ENCODE peak calls at places on chromosomes 13 and 19, in nine cellular contexts. One of them, this sample, is unnamed. For H3K36me3, the result is how much of the 10 kb centered on the place peaks cover.

GRCh38 chr13:84211048-84211447 is 328.8 kb upstream of the SLITRK1 start:
- DNase-seq in breast epithelium: no peak
- DNase-seq in CD8-positive, alpha-beta memory T cell: no peak
- DNase-seq in left ventricle myocardium inferior: no peak
- DNase-seq in SJSA1: no peak
- DNase-seq in cardiac muscle cell: no peak
- DNase-seq in transverse colon: no peak
- DNase-seq in adrenal gland: no peak
- DNase-seq in thyroid gland: no peak
- DNase-seq in this sample: no peak

GRCh38 chr19:16604615-16605014 is 23.4 kb downstream of the MED26 start:
- DNase-seq in SJSA1: no peak
- DNase-seq in CD8-positive, alpha-beta memory T cell: no peak
- DNase-seq in thyroid gland: no peak
- DNase-seq in adrenal gland: no peak
- DNase-seq in breast epithelium: no peak
- DNase-seq in cardiac muscle cell: no peak
- DNase-seq in left ventricle myocardium inferior: no peak
- DNase-seq in transverse colon: no peak
- DNase-seq in this sample: no peak

GRCh38 chr19:46748325-46749109 is 2.3 kb upstream of the STRN4 start:
- DNase-seq in transverse colon: peak
- DNase-seq in thyroid gland: peak
- DNase-seq in CD8-positive, alpha-beta memory T cell: peak
- DNase-seq in SJSA1: peak
- DNase-seq in cardiac muscle cell: peak
- DNase-seq in adrenal gland: peak
- DNase-seq in left ventricle myocardium inferior: peak
- DNase-seq in breast epithelium: no peak
- DNase-seq in this sample: no peak

GRCh38 chr13:103187621-103188020 is 121.4 kb upstream of the SLC10A2 start:
- DNase-seq in adrenal gland: no peak
- DNase-seq in SJSA1: no peak
- DNase-seq in left ventricle myocardium inferior: no peak
- DNase-seq in thyroid gland: peak
- DNase-seq in CD8-positive, alpha-beta memory T cell: no peak
- DNase-seq in cardiac muscle cell: peak
- DNase-seq in transverse colon: no peak
- DNase-seq in breast epithelium: no peak
- DNase-seq in this sample: no peak

GRCh38 chr13:26664942-26665341 is 95.6 kb downstream of the GPR12 start:
- DNase-seq in breast epithelium: no peak
- DNase-seq in transverse colon: no peak
- DNase-seq in cardiac muscle cell: no peak
- DNase-seq in thyroid gland: no peak
- DNase-seq in left ventricle myocardium inferior: no peak
- DNase-seq in SJSA1: no peak
- DNase-seq in adrenal gland: no peak
- DNase-seq in CD8-positive, alpha-beta memory T cell: no peak
- DNase-seq in this sample: no peak

GRCh38 chr13:51912091-51912490 is 50.3 kb downstream of the CCDC70 start:
- DNase-seq in transverse colon: no peak
- DNase-seq in thyroid gland: peak
- DNase-seq in left ventricle myocardium inferior: no peak
- DNase-seq in cardiac muscle cell: no peak
- DNase-seq in CD8-positive, alpha-beta memory T cell: no peak
- DNase-seq in breast epithelium: no peak
- DNase-seq in adrenal gland: no peak
- DNase-seq in SJSA1: no peak
- DNase-seq in this sample: no peak

GRCh38 chr19:45305007-45305406 is 17.7 kb downstream of the CKM start:
- DNase-seq in CD8-positive, alpha-beta memory T cell: no peak
- DNase-seq in transverse colon: no peak
- DNase-seq in adrenal gland: no peak
- DNase-seq in left ventricle myocardium inferior: no peak
- DNase-seq in SJSA1: no peak
- DNase-seq in breast epithelium: no peak
- DNase-seq in thyroid gland: no peak
- DNase-seq in cardiac muscle cell: no peak
- DNase-seq in this sample: no peak

GRCh38 chr19:4046946-4047683 is 19.6 kb downstream of the ZBTB7A start:
- DNase-seq in transverse colon: no peak
- DNase-seq in adrenal gland: no peak
- DNase-seq in SJSA1: no peak
- DNase-seq in cardiac muscle cell: no peak
- DNase-seq in thyroid gland: no peak
- DNase-seq in breast epithelium: no peak
- DNase-seq in CD8-positive, alpha-beta memory T cell: no peak
- DNase-seq in left ventricle myocardium inferior: no peak
- DNase-seq in this sample: no peak

GRCh38 chr13:79631260-79631659 is 150.3 kb downstream of the NDFIP2 start:
- DNase-seq in breast epithelium: no peak
- DNase-seq in thyroid gland: peak
- DNase-seq in CD8-positive, alpha-beta memory T cell: no peak
- DNase-seq in SJSA1: peak
- DNase-seq in adrenal gland: peak
- DNase-seq in transverse colon: no peak
- DNase-seq in left ventricle myocardium inferior: no peak
- DNase-seq in cardiac muscle cell: no peak
- DNase-seq in this sample: peak

GRCh38 chr13:28590450-28590849 is 68.5 kb upstream of the POMP start:
- DNase-seq in adrenal gland: no peak
- DNase-seq in breast epithelium: no peak
- DNase-seq in left ventricle myocardium inferior: no peak
- DNase-seq in transverse colon: no peak
- DNase-seq in SJSA1: no peak
- DNase-seq in CD8-positive, alpha-beta memory T cell: no peak
- DNase-seq in cardiac muscle cell: no peak
- DNase-seq in thyroid gland: no peak
- DNase-seq in this sample: no peak

GRCh38 chr19:54606230-54606629 is 12.8 kb downstream of the LILRA1 start:
- DNase-seq in SJSA1: no peak
- DNase-seq in adrenal gland: no peak
- DNase-seq in breast epithelium: no peak
- DNase-seq in cardiac muscle cell: no peak
- DNase-seq in left ventricle myocardium inferior: no peak
- DNase-seq in CD8-positive, alpha-beta memory T cell: no peak
- DNase-seq in thyroid gland: no peak
- DNase-seq in transverse colon: no peak
- DNase-seq in this sample: no peak

GRCh38 chr13:107900775-107901174 is 314.6 kb downstream of the LIG4 start:
- DNase-seq in thyroid gland: no peak
- DNase-seq in breast epithelium: no peak
- DNase-seq in transverse colon: no peak
- DNase-seq in cardiac muscle cell: no peak
- DNase-seq in left ventricle myocardium inferior: no peak
- DNase-seq in CD8-positive, alpha-beta memory T cell: no peak
- DNase-seq in SJSA1: no peak
- DNase-seq in adrenal gland: no peak
- DNase-seq in this sample: no peak

GRCh38 chr13:86135856-86136255 is 336.6 kb upstream of the SLITRK6 start:
- DNase-seq in cardiac muscle cell: no peak
- DNase-seq in CD8-positive, alpha-beta memory T cell: no peak
- DNase-seq in transverse colon: no peak
- DNase-seq in left ventricle myocardium inferior: no peak
- DNase-seq in thyroid gland: no peak
- DNase-seq in adrenal gland: no peak
- DNase-seq in breast epithelium: no peak
- DNase-seq in SJSA1: no peak
- DNase-seq in this sample: no peak

GRCh38 chr19:45455707-45456499 is 11.9 kb upstream of the FOSB start:
- DNase-seq in left ventricle myocardium inferior: peak
- DNase-seq in transverse colon: peak
- DNase-seq in breast epithelium: peak
- DNase-seq in adrenal gland: peak
- DNase-seq in SJSA1: peak
- DNase-seq in cardiac muscle cell: peak
- DNase-seq in CD8-positive, alpha-beta memory T cell: peak
- DNase-seq in thyroid gland: peak
- DNase-seq in this sample: peak

GRCh38 chr13:44249439-44249838 is 124.2 kb upstream of the SERP2 start:
- DNase-seq in SJSA1: peak
- DNase-seq in CD8-positive, alpha-beta memory T cell: no peak
- DNase-seq in transverse colon: peak
- DNase-seq in thyroid gland: peak
- DNase-seq in left ventricle myocardium inferior: peak
- DNase-seq in breast epithelium: peak
- DNase-seq in adrenal gland: no peak
- DNase-seq in cardiac muscle cell: no peak
- DNase-seq in this sample: peak

GRCh38 chr19:33040994-33041827 is 23.5 kb downstream of the RHPN2 start:
- DNase-seq in CD8-positive, alpha-beta memory T cell: no peak
- DNase-seq in cardiac muscle cell: no peak
- DNase-seq in transverse colon: peak
- DNase-seq in adrenal gland: no peak
- DNase-seq in left ventricle myocardium inferior: no peak
- DNase-seq in thyroid gland: no peak
- DNase-seq in breast epithelium: peak
- DNase-seq in SJSA1: peak
- DNase-seq in this sample: peak

GRCh38 chr13:19266979-19267378 is 85.4 kb upstream of the TUBA3C start:
- DNase-seq in left ventricle myocardium inferior: no peak
- DNase-seq in thyroid gland: no peak
- DNase-seq in SJSA1: no peak
- DNase-seq in breast epithelium: no peak
- DNase-seq in transverse colon: no peak
- DNase-seq in CD8-positive, alpha-beta memory T cell: no peak
- DNase-seq in cardiac muscle cell: no peak
- DNase-seq in adrenal gland: no peak
- DNase-seq in this sample: no peak

GRCh38 chr13:66665991-66666390 is 564.1 kb downstream of the PCDH9 start:
- DNase-seq in breast epithelium: no peak
- DNase-seq in SJSA1: no peak
- DNase-seq in transverse colon: no peak
- DNase-seq in left ventricle myocardium inferior: peak
- DNase-seq in thyroid gland: peak
- DNase-seq in adrenal gland: peak
- DNase-seq in cardiac muscle cell: peak
- DNase-seq in CD8-positive, alpha-beta memory T cell: no peak
- DNase-seq in this sample: peak

GRCh38 chr19:9431475-9431874 is 3.9 kb downstream of the ZNF266 start:
- DNase-seq in cardiac muscle cell: peak
- DNase-seq in SJSA1: no peak
- DNase-seq in adrenal gland: no peak
- DNase-seq in breast epithelium: no peak
- DNase-seq in transverse colon: no peak
- DNase-seq in thyroid gland: peak
- DNase-seq in CD8-positive, alpha-beta memory T cell: peak
- DNase-seq in left ventricle myocardium inferior: peak
- DNase-seq in this sample: no peak

GRCh38 chr19:6425732-6426686 is 1.4 kb upstream of the KHSRP start:
- DNase-seq in breast epithelium: no peak
- DNase-seq in CD8-positive, alpha-beta memory T cell: no peak
- DNase-seq in left ventricle myocardium inferior: no peak
- DNase-seq in cardiac muscle cell: no peak
- DNase-seq in transverse colon: peak
- DNase-seq in thyroid gland: no peak
- DNase-seq in adrenal gland: peak
- DNase-seq in SJSA1: no peak
- DNase-seq in this sample: no peak

GRCh38 chr13:39781381-39781780 is 125.9 kb downstream of the COG6 start:
- DNase-seq in SJSA1: no peak
- DNase-seq in thyroid gland: no peak
- DNase-seq in cardiac muscle cell: no peak
- DNase-seq in adrenal gland: no peak
- DNase-seq in left ventricle myocardium inferior: no peak
- DNase-seq in CD8-positive, alpha-beta memory T cell: no peak
- DNase-seq in transverse colon: no peak
- DNase-seq in breast epithelium: no peak
- DNase-seq in this sample: no peak

GRCh38 chr19:44232867-44233266 is 20.5 kb downstream of the ZNF227 start:
- DNase-seq in transverse colon: no peak
- DNase-seq in SJSA1: no peak
- DNase-seq in left ventricle myocardium inferior: no peak
- DNase-seq in thyroid gland: no peak
- DNase-seq in adrenal gland: no peak
- DNase-seq in CD8-positive, alpha-beta memory T cell: no peak
- DNase-seq in breast epithelium: no peak
- DNase-seq in cardiac muscle cell: no peak
- DNase-seq in this sample: no peak

GRCh38 chr19:44236384-44236783 is 23.3 kb upstream of the ZNF233 start:
- DNase-seq in CD8-positive, alpha-beta memory T cell: no peak
- DNase-seq in adrenal gland: no peak
- DNase-seq in SJSA1: no peak
- DNase-seq in left ventricle myocardium inferior: no peak
- DNase-seq in thyroid gland: no peak
- DNase-seq in breast epithelium: no peak
- DNase-seq in transverse colon: no peak
- DNase-seq in cardiac muscle cell: no peak
- DNase-seq in this sample: no peak
- H3K36me3 ChIP-seq in CD8-positive, alpha-beta memory T cell: under half
- H3K36me3 ChIP-seq in adrenal gland: under half
- H3K36me3 ChIP-seq in SJSA1: half or more
- H3K36me3 ChIP-seq in left ventricle myocardium inferior: half or more
- H3K36me3 ChIP-seq in thyroid gland: half or more
- H3K36me3 ChIP-seq in breast epithelium: under half
- H3K36me3 ChIP-seq in transverse colon: half or more
- H3K36me3 ChIP-seq in cardiac muscle cell: under half
- H3K36me3 ChIP-seq in this sample: under half

GRCh38 chr19:55667511-55667910 is 7.5 kb upstream of the EPN1 start:
- DNase-seq in adrenal gland: no peak
- DNase-seq in thyroid gland: no peak
- DNase-seq in transverse colon: no peak
- DNase-seq in SJSA1: no peak
- DNase-seq in left ventricle myocardium inferior: no peak
- DNase-seq in breast epithelium: no peak
- DNase-seq in CD8-positive, alpha-beta memory T cell: no peak
- DNase-seq in cardiac muscle cell: no peak
- DNase-seq in this sample: no peak
- H3K36me3 ChIP-seq in adrenal gland: under half
- H3K36me3 ChIP-seq in thyroid gland: half or more
- H3K36me3 ChIP-seq in transverse colon: half or more
- H3K36me3 ChIP-seq in SJSA1: half or more
- H3K36me3 ChIP-seq in left ventricle myocardium inferior: half or more
- H3K36me3 ChIP-seq in breast epithelium: under half
- H3K36me3 ChIP-seq in CD8-positive, alpha-beta memory T cell: half or more
- H3K36me3 ChIP-seq in cardiac muscle cell: half or more
- H3K36me3 ChIP-seq in this sample: half or more

GRCh38 chr19:11649941-11650340 is 52.7 kb downstream of the ZNF627 start:
- DNase-seq in adrenal gland: no peak
- DNase-seq in SJSA1: no peak
- DNase-seq in breast epithelium: no peak
- DNase-seq in transverse colon: no peak
- DNase-seq in left ventricle myocardium inferior: no peak
- DNase-seq in cardiac muscle cell: no peak
- DNase-seq in thyroid gland: no peak
- DNase-seq in CD8-positive, alpha-beta memory T cell: no peak
- DNase-seq in this sample: no peak
- H3K36me3 ChIP-seq in adrenal gland: under half
- H3K36me3 ChIP-seq in SJSA1: half or more
- H3K36me3 ChIP-seq in breast epithelium: under half
- H3K36me3 ChIP-seq in transverse colon: under half
- H3K36me3 ChIP-seq in left ventricle myocardium inferior: under half
- H3K36me3 ChIP-seq in cardiac muscle cell: under half
- H3K36me3 ChIP-seq in thyroid gland: under half
- H3K36me3 ChIP-seq in CD8-positive, alpha-beta memory T cell: under half
- H3K36me3 ChIP-seq in this sample: under half

DNA sequence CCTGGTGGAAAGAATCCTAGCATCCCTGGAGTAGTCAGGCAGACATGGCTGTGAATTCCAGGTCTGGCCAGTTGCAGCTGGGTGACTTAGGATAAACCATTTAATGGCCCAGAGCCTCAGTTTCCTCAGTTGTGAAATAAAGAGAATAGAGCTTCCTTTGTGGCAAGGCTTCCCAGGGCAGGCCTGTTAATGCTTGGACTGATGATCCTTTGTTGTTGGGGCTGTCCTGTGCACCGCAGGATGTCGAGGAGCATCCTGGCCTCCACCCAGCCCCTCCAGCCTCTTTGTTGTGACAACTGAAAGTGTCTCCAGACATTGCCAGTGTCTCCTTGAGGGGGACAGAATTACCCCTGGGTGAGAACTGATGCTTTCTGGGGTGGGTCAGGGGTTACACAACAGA is 16.3 kb downstream of the LYL1 start:
- DNase-seq in left ventricle myocardium inferior: no peak
- DNase-seq in transverse colon: no peak
- DNase-seq in cardiac muscle cell: no peak
- DNase-seq in CD8-positive, alpha-beta memory T cell: no peak
- DNase-seq in SJSA1: no peak
- DNase-seq in thyroid gland: no peak
- DNase-seq in adrenal gland: no peak
- DNase-seq in breast epithelium: no peak
- DNase-seq in this sample: no peak
- H3K36me3 ChIP-seq in left ventricle myocardium inferior: under half
- H3K36me3 ChIP-seq in transverse colon: under half
- H3K36me3 ChIP-seq in cardiac muscle cell: under half
- H3K36me3 ChIP-seq in CD8-positive, alpha-beta memory T cell: under half
- H3K36me3 ChIP-seq in SJSA1: under half
- H3K36me3 ChIP-seq in thyroid gland: under half
- H3K36me3 ChIP-seq in adrenal gland: under half
- H3K36me3 ChIP-seq in breast epithelium: under half
- H3K36me3 ChIP-seq in this sample: under half

This sample was measured in BJ.